ENCODE peak calls at places on chromosome 4, in four cellular contexts. E is astrocyte, J is PC-3, X is keratinocyte. P is an unnamed sample. For H3K79me2, the result is how much of the 10 kb centered on the place peaks cover.

GRCh38 chr4:99998062-99998880 is 48.2 kb upstream of the H2AZ1 start:
- DNase-seq in E (peak), J (peak), X (no peak), P (no peak)

GRCh38 chr4:79241846-79242245 is 84.0 kb downstream of the NAA11 start:
- DNase-seq in E (peak), J (peak), X (no peak), P (no peak)

GRCh38 chr4:146340798-146341197 is 126.5 kb downstream of the REELD1 start:
- DNase-seq in E (peak), J (peak), X (no peak), P (no peak)

GRCh38 chr4:168711197-168712120 is 214.6 kb downstream of the PALLD start:
- DNase-seq in E (peak), J (no peak), X (no peak), P (no peak)

GRCh38 chr4:48071171-48071570 is 54.6 kb downstream of the NIPAL1 start:
- DNase-seq in E (peak), J (peak), X (no peak), P (no peak)

GRCh38 chr4:145840162-145840768 is 98.4 kb downstream of the ZNF827 start:
- DNase-seq in E (peak), J (peak), X (peak), P (no peak)

GRCh38 chr4:68498413-68499007 is 51.2 kb downstream of the TMPRSS11E start:
- DNase-seq in E (peak), J (peak), X (peak), P (peak)

GRCh38 chr4:82422616-82423015 is 7.6 kb downstream of the HNRNPDL start:
- DNase-seq in E (no peak), J (no peak), X (no peak), P (no peak)

GRCh38 chr4:108372678-108373077 is 203.9 kb upstream of the LEF1 start:
- DNase-seq in E (no peak), J (no peak), X (no peak), P (peak)

GRCh38 chr4:113445286-113445685 is 316.3 kb downstream of the CAMK2D start:
- DNase-seq in E (peak), J (peak), X (peak), P (no peak)

GRCh38 chr4:132328761-132329160 is 820.3 kb upstream of the PCDH10 start:
- DNase-seq in E (no peak), J (peak), X (no peak), P (no peak)

GRCh38 chr4:66574145-66574978 is 904.1 kb upstream of the EPHA5 start:
- DNase-seq in E (peak), J (peak), X (no peak), P (no peak)

GRCh38 chr4:186936496-186937375 is 213.1 kb upstream of the FAT1 start:
- DNase-seq in E (peak), J (peak), X (no peak), P (no peak)

GRCh38 chr4:38751341-38752043 is 31.3 kb downstream of the TLR10 start:
- DNase-seq in E (no peak), J (no peak), X (no peak), P (no peak)

GRCh38 chr4:144350706-144351105 is 210.2 kb upstream of the GYPA start:
- DNase-seq in E (peak), J (peak), X (no peak), P (no peak)

GRCh38 chr4:4852591-4853362 is 6.7 kb upstream of the MSX1 start:
- DNase-seq in E (peak), J (no peak), X (no peak), P (no peak)

GRCh38 chr4:159463235-159463634 is 360.4 kb downstream of the RAPGEF2 start:
- DNase-seq in E (no peak), J (no peak), X (no peak), P (no peak)

GRCh38 chr4:68904786-68905185 is 46.8 kb downstream of the UGT2A3 start:
- DNase-seq in E (no peak), J (peak), X (no peak), P (no peak)

GRCh38 chr4:128658214-128658621 is 151.3 kb upstream of the JADE1 start:
- DNase-seq in E (no peak), J (no peak), X (no peak), P (no peak)

GRCh38 chr4:82784615-82785247 is 13.9 kb downstream of the SCD5 start:
- DNase-seq in E (peak), J (peak), X (no peak), P (no peak)

GRCh38 chr4:108118505-108118904 is 50.2 kb downstream of the LEF1 start:
- DNase-seq in E (no peak), J (peak), X (no peak), P (no peak)

GRCh38 chr4:17276821-17277220 is 235.1 kb downstream of the QDPR start:
- DNase-seq in E (peak), J (no peak), X (no peak), P (no peak)

GRCh38 chr4:138892483-138893386 is 122.8 kb upstream of the NOCT start:
- DNase-seq in E (peak), J (no peak), X (no peak), P (no peak)

GRCh38 chr4:24557036-24558022 is 27.0 kb downstream of the DHX15 start:
- DNase-seq in E (peak), J (peak), X (no peak), P (no peak)

GRCh38 chr4:100985576-100985975 is 361.8 kb downstream of the PPP3CA start:
- DNase-seq in E (no peak), J (no peak), X (no peak), P (no peak)

DNA sequence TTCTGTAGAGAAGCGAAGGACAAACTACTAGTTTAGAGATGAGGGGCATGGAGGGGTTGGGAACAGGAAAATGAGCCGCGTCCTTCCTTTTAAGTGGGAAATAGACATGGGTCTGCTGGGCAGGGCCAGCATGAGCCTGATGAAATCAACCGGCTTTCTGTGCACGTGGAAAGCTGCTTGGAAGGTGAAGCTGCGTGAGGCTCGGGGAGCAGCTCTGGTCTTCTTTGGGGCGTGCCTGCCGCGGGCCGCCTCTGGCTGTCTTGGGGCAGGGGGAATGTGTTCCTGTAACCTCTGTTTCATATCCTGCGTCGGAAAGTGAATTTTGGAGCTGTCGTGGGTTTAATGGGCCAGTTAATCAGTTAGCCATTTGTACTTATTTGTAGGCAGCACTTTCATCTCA is 70.7 kb upstream of the HGFAC start:
- DNase-seq in E (peak), J (no peak), X (no peak), P (no peak)
- H3K4me2 ChIP-seq in E (peak), J (no peak), X (no peak), P (no peak)

DNA sequence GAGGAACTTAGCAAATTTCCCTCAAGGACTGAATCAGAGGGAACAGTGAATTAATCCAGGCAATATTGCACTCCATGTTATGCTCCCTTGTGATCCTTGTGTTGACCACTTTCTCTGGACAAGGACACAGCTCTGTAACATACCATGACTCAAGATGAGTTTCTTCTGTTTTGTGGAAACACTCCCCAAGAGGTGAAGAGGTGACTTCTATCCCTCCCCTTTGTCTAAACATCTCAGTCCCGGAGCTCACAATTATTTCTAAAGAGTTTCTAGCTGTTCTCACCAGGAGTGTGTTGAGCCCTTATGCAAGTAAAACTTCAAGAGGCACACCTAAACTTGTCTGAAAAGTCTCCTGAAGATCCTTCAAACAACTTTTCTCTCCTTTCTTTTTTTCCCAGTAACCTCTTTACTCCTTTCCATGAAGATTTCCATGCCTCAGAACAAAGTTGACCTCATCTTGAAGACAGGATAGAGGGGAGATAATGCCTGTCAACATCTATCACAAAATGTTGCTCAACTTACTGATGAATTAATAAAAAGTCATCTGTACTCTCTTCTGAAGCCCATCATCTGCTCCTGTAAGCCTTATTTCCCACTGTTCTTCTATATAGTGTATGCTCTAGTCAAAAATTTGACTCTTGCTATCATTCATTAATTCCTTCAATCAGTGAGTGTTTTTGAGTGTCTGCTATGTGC is 429.1 kb downstream of the SPRY1 start:
- DNase-seq in E (peak), J (peak), X (no peak), P (no peak)
- H2AFZ ChIP-seq in E (no peak), J (no peak), X (no peak), P (no peak)

DNA sequence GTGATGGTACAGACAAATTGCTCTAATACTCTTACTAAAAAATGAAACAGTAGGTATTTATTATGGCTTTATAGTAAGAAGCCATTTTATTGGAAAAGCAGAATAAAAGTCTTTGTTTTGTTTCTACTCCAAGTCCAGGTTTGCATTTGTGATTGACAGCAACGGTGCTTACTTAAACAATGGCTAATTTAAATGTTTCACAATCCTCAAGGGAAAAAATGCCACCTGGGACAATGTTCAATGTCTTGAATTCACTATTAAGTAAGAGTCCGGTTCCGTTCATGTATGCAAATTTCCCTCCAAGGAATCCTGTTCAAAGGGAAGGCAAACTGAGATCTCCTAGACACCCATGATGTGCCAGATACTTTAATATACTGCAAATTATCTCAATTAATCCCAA is 123.6 kb downstream of the RBM47 start:
- DNase-seq in E (no peak), J (no peak), X (no peak), P (no peak)
- H3K79me2 ChIP-seq in E (under half), J (under half), X (under half), P (under half)

DNA sequence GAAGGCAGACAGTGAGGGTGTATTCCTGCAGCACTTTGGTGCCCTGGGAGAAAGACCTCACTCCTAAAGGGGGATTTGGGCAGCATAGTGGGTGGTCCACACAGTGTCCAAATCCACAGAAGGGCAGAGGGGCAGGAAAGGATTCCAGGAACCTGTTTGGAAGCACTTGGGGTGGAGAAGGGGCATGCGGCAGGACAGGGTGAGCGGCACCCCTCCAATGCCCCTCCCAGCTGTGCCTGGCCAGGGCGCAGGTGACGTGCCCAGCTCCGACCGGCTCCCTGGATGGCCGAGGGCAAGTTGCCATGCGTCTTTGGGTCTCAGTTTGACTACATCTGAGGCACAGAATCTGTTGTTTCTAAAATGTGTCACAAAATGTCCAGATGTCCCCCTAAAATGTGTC is 66.5 kb upstream of the HMX1 start:
- DNase-seq in E (no peak), J (no peak), X (no peak), P (no peak)
- H3K4me2 ChIP-seq in E (no peak), J (no peak), X (no peak), P (no peak)

GRCh38 chr4:6183740-6184139 is 16.6 kb downstream of the JAKMIP1 start:
- DNase-seq in E (no peak), J (no peak), X (no peak), P (peak)
- H2AFZ ChIP-seq in E (no peak), J (no peak), X (no peak), P (no peak)

GRCh38 chr4:1238676-1239000 is 10.3 kb downstream of the CTBP1 start:
- DNase-seq in E (no peak), J (no peak), X (no peak), P (no peak)

GRCh38 chr4:1240721-1241465 is 8.0 kb downstream of the CTBP1 start:
- DNase-seq in E (no peak), J (no peak), X (no peak), P (no peak)

GRCh38 chr4:1239949-1240305 is 9.0 kb downstream of the CTBP1 start:
- DNase-seq in E (no peak), J (no peak), X (no peak), P (no peak)

GRCh38 chr4:1237981-1238675 is 10.8 kb downstream of the CTBP1 start:
- DNase-seq in E (no peak), J (no peak), X (no peak), P (no peak)

DNA sequence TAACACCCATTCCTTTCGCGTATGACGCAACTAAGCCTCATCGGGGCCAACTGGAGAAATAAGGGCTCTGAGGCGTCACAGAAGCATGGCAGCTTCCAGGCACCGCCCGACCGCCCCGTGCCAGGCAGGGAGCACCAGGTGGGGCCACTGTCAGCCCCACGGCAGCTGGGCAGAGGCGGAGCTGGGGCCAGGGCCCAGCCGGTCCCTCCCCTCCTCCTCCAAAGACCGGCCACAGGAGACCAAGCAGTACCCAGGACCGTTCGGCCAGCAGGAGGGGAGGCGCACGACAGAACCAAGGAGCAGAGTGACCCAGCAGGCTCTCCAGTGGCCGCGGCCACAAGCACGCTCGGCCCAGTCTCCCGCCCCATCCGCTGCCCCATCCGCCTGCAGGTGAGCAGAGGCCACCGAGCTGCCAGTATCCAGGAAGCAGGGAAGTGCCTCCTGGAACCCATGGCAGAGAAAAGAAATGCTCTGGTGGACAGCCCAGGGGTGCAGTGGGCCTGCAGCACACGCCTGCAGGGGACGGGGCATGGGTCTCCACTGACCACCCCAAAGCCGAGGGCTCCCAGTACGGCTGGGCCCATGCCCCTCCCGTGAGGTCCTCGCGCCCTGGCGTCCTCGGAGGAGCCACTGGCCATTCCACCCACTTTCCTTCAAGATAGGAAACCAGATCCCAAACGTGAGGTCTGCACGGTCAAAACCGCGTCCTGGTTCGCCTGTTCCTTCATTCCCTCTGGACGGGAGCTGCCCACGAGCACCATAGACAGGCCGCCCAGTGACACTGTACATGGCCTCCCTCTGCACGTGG is 9.6 kb downstream of the CTBP1 start:
- DNase-seq in E (no peak), J (no peak), X (no peak), P (no peak)
- H3K79me2 ChIP-seq in E (half or more), J (half or more), X (half or more), P (half or more)

P was measured in DND-41.